ENCODE peak calls at places on chromosomes 11 and 22, in five cellular contexts. B is GM23338, P is WTC11, K is HepG2, Z is K562. M is an unnamed sample.
A peak's percentile ranks its signal among the peaks of the same experiment; 100 is the strongest.

GRCh38 chr11:60917267-60917666 is 3.3 kb downstream of the TMEM109 start:
- DNase-seq in B (no peak), P (no peak), K (no peak), Z (no peak), M (no peak)

GRCh38 chr22:21568207-21569075 is 927 bp downstream of the UBE2L3 start:
- DNase-seq in B (peak; percentile 50), P (no peak), K (peak; percentile 34), Z (peak; percentile 87), M (no peak)

GRCh38 chr11:77372736-77373135 is 71.2 kb upstream of the GDPD4 start:
- DNase-seq in B (no peak), P (no peak), K (no peak), Z (no peak), M (no peak)

GRCh38 chr11:124892750-124893454 is 4.8 kb downstream of the ROBO4 start:
- DNase-seq in B (no peak), P (no peak), K (no peak), Z (no peak), M (no peak)

GRCh38 chr22:39309364-39309861 is 10.0 kb downstream of the RPL3 start:
- DNase-seq in B (peak; percentile 89), P (peak; percentile 70), K (no peak), Z (peak; percentile 47), M (no peak)

GRCh38 chr11:77197626-77198320 is 69.7 kb downstream of the MYO7A start:
- DNase-seq in B (no peak), P (no peak), K (no peak), Z (no peak), M (no peak)

GRCh38 chr11:76265771-76266241 is 59.5 kb upstream of the WNT11 start:
- DNase-seq in B (no peak), P (no peak), K (no peak), Z (no peak), M (no peak)

GRCh38 chr11:102599642-102600261 is 25.4 kb downstream of the MMP20 start:
- DNase-seq in B (no peak), P (no peak), K (peak; percentile 89), Z (peak; percentile 5), M (no peak)

GRCh38 chr11:47163898-47164297 is 12.8 kb downstream of the ARFGAP2 start:
- DNase-seq in B (no peak), P (no peak), K (no peak), Z (no peak), M (no peak)

GRCh38 chr11:19603771-19604170 is 108.9 kb upstream of the NAV2 start:
- DNase-seq in B (no peak), P (no peak), K (no peak), Z (no peak), M (no peak)

GRCh38 chr11:69286358-69287327 is 7.3 kb upstream of the MYEOV start:
- DNase-seq in B (peak; percentile 29), P (no peak), K (no peak), Z (no peak), M (no peak)

GRCh38 chr22:25027959-25028840 is 75.7 kb downstream of the KIAA1671 start:
- DNase-seq in B (peak; percentile 81), P (peak; percentile 79), K (no peak), Z (peak; percentile 37), M (no peak)

GRCh38 chr11:70872950-70873735 is 379.2 kb downstream of the SHANK2 start:
- DNase-seq in B (peak; percentile 83), P (peak; percentile 57), K (no peak), Z (no peak), M (no peak)
- TF ChIP-seq CREB1 in B (no peak), P (no peak), K (no peak), Z (no peak), M (no peak)

GRCh38 chr22:44898236-44898635 is 111.6 kb downstream of the PHF21B start:
- DNase-seq in B (no peak), P (no peak), K (no peak), Z (no peak), M (no peak)
- TF ChIP-seq CREB1 in B (no peak), P (no peak), K (no peak), Z (no peak), M (no peak)

GRCh38 chr22:42757475-42757874 is 36.8 kb upstream of the A4GALT start:
- DNase-seq in B (peak; percentile 76), P (peak; percentile 46), K (no peak), Z (no peak), M (no peak)
- TF ChIP-seq CREB1 in B (no peak), P (no peak), K (no peak), Z (no peak), M (no peak)

DNA sequence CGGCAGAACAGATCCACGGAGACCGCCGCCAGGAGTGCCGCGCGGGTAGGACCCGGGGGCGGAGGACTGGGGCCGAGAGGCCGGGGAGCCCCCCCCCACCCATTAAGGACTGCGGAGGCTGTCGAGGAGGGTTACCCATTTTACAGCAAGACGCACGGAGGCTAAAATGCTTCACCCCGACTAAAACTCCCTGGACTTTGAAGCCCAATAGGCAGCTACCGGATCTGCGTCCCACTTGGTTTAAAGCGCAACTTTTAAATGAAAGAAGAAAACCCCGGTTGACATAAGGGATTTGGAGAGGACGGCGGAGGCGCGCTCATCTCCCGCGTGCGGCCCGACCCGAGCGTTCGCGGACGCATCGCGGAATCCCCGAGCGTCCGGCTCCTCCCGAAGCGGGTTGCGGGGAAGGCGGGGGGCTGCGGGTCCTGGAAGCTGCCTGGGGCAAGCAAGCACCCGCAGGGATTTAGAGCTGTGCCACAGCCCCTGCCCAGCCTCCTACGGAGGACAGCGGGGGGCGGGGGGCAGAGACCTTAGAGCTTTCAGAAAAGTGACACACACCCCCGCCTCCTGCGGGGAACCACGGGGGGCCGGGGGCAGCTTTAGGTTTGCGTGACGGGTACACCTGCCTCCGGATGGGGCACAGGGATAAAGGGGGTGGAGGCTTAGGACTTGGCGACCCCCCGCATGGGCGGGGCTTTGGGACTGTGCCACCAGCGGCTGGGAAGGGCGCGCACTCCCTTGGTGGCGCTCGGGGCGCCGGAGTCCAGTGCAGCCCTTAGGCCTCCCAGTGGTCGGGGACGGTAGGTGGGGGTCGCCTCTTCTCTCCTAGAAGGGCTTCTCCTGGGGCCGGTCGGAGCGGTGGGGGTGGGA is 761 bp upstream of the CELSR1 start:
- DNase-seq in B (peak; percentile 70), P (peak; percentile 57), K (no peak), Z (no peak), M (no peak)
- TF ChIP-seq CREB1 in B (no peak), P (no peak), K (no peak), Z (no peak), M (no peak)

GRCh38 chr22:49151256-49152131 is 676.2 kb downstream of the BRD1 start:
- DNase-seq in B (no peak), P (no peak), K (no peak), Z (no peak), M (no peak)
- TF ChIP-seq CREB1 in B (no peak), P (no peak), K (no peak), Z (no peak), M (no peak)

GRCh38 chr11:88292156-88292844 is 45.2 kb downstream of the CTSC start:
- DNase-seq in B (no peak), P (no peak), K (peak; percentile 6), Z (no peak), M (no peak)
- TF ChIP-seq CREB1 in B (no peak), P (no peak), K (no peak), Z (no peak), M (no peak)

DNA sequence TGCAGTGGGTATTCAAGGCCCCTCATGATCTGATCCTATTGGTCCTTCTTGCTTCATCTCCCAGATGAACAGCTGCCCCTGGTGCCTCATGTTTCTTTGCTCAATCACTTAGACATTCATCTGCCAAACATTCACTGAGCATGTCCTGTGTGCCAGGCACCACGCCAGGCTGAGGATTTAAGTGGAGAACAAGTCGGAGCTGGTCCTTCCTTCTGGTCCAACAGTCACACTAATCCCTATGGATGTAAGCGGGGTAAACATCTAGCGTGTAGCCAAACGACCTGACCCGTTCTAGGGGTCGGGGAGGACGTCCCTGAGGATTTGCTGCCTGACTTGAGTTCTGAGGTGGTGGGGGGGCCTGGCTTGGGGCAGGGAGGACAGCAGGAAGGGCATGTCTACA is 21.9 kb downstream of the ZMAT5 start:
- DNase-seq in B (no peak), P (no peak), K (no peak), Z (no peak), M (no peak)
- TF ChIP-seq CREB1 in B (no peak), P (no peak), K (no peak), Z (no peak), M (no peak)

GRCh38 chr11:95991101-95991500 is 67.2 kb upstream of the MTMR2 start:
- DNase-seq in B (no peak), P (no peak), K (no peak), Z (no peak), M (no peak)

GRCh38 chr11:95984035-95984434 is 60.1 kb upstream of the MTMR2 start:
- DNase-seq in B (no peak), P (no peak), K (no peak), Z (no peak), M (no peak)

GRCh38 chr11:95989216-95989615 is 65.3 kb upstream of the MTMR2 start:
- DNase-seq in B (no peak), P (no peak), K (no peak), Z (no peak), M (no peak)

GRCh38 chr11:95989780-95990179 is 65.9 kb upstream of the MTMR2 start:
- DNase-seq in B (no peak), P (no peak), K (no peak), Z (no peak), M (no peak)

GRCh38 chr11:95985174-95985808 is 61.4 kb upstream of the MTMR2 start:
- DNase-seq in B (no peak), P (no peak), K (no peak), Z (peak; percentile 27), M (no peak)
- TF ChIP-seq CREB1 in B (no peak), P (no peak), K (no peak), Z (no peak), M (no peak)

GRCh38 chr11:133951484-133952198 is 5.1 kb downstream of the IGSF9B start:
- DNase-seq in B (peak; percentile 74), P (peak; percentile 52), K (no peak), Z (no peak), M (no peak)
- TF ChIP-seq CREB1 in B (no peak), P (no peak), K (no peak), Z (no peak), M (no peak)

GRCh38 chr22:50600967-50601668 is 525 bp downstream of the MAPK8IP2 start:
- DNase-seq in B (no peak), P (no peak), K (no peak), Z (no peak), M (no peak)

GRCh38 chr22:50602338-50602700 is 1.7 kb downstream of the MAPK8IP2 start:
- DNase-seq in B (no peak), P (no peak), K (no peak), Z (no peak), M (no peak)

GRCh38 chr22:50600541-50600940 is at the start of gene MAPK8IP2:
- DNase-seq in B (no peak), P (no peak), K (no peak), Z (peak; percentile 55), M (no peak)

GRCh38 chr22:50601669-50602337 is 1.2 kb downstream of the MAPK8IP2 start:
- DNase-seq in B (no peak), P (no peak), K (no peak), Z (no peak), M (no peak)

GRCh38 chr22:50599816-50600454 is 658 bp upstream of the MAPK8IP2 start:
- DNase-seq in B (peak; percentile 76), P (peak; percentile 84), K (peak; percentile 9), Z (peak; percentile 82), M (no peak)
- TF ChIP-seq CREB1 in B (peak; percentile 57), P (peak; percentile 96), K (no peak), Z (peak; percentile 75), M (no peak)